ENCODE peak calls at places on chromosomes 16 and 17, in six cellular contexts. X, P, W, D, Z and K are unnamed samples.

GRCh38 chr16:69644790-69645189 is 79.0 kb downstream of the NFAT5 start:
- DNase-seq in X (no peak), P (no peak), W (no peak), D (no peak), Z (no peak), K (no peak)

GRCh38 chr16:23858496-23859062 is 22.8 kb downstream of the PRKCB start:
- DNase-seq in X (no peak), P (no peak), W (no peak), D (no peak), Z (no peak), K (no peak)

GRCh38 chr16:263182-263774 is 12.5 kb downstream of the RGS11 start:
- DNase-seq in X (no peak), P (no peak), W (no peak), D (no peak), Z (no peak), K (no peak)

GRCh38 chr16:11977206-11978041 is 890 bp downstream of the SNX29 start:
- DNase-seq in X (no peak), P (peak), W (peak), D (no peak), Z (no peak), K (peak)

GRCh38 chr16:27243725-27244362 is 24.7 kb downstream of the NSMCE1 start:
- DNase-seq in X (no peak), P (no peak), W (no peak), D (no peak), Z (no peak), K (no peak)

GRCh38 chr16:85170066-85171003 is 58.1 kb upstream of the CIBAR2 start:
- DNase-seq in X (no peak), P (no peak), W (no peak), D (peak), Z (no peak), K (no peak)

GRCh38 chr17:43931062-43931571 is 11.2 kb downstream of the PPY start:
- DNase-seq in X (no peak), P (peak), W (no peak), D (no peak), Z (no peak), K (no peak)

GRCh38 chr17:40313660-40314556 is 4.9 kb downstream of the RARA start:
- DNase-seq in X (no peak), P (peak), W (no peak), D (no peak), Z (no peak), K (no peak)

GRCh38 chr16:74984194-74984669 is 691 bp downstream of the WDR59 start:
- DNase-seq in X (no peak), P (peak), W (no peak), D (peak), Z (no peak), K (no peak)

GRCh38 chr17:29084476-29085148 is 41.7 kb downstream of the PIPOX start:
- DNase-seq in X (peak), P (no peak), W (peak), D (no peak), Z (no peak), K (no peak)

GRCh38 chr16:15811416-15811777 is 45.4 kb downstream of the MYH11 start:
- DNase-seq in X (no peak), P (no peak), W (no peak), D (no peak), Z (no peak), K (no peak)

GRCh38 chr17:18148586-18148985 is 35.0 kb upstream of the ALKBH5 start:
- DNase-seq in X (no peak), P (no peak), W (no peak), D (no peak), Z (no peak), K (no peak)

GRCh38 chr16:87457724-87458423 is 35.0 kb downstream of the ZCCHC14 start:
- DNase-seq in X (no peak), P (peak), W (peak), D (no peak), Z (no peak), K (peak)

GRCh38 chr17:14301761-14302401 is 1.0 kb downstream of the HS3ST3B1 start:
- DNase-seq in X (no peak), P (peak), W (no peak), D (peak), Z (no peak), K (peak)

GRCh38 chr17:83056583-83057396 is 22.6 kb upstream of the METRNL start:
- DNase-seq in X (no peak), P (no peak), W (no peak), D (no peak), Z (no peak), K (no peak)

GRCh38 chr17:36008998-36009665 is 7.8 kb upstream of the CCL15 start:
- DNase-seq in X (no peak), P (peak), W (peak), D (no peak), Z (no peak), K (no peak)

GRCh38 chr16:70444249-70445063 is 5.6 kb upstream of the ST3GAL2 start:
- DNase-seq in X (no peak), P (no peak), W (no peak), D (no peak), Z (no peak), K (no peak)

GRCh38 chr16:29744541-29745101 is 1.2 kb downstream of the C16orf54 start:
- DNase-seq in X (no peak), P (no peak), W (no peak), D (peak), Z (no peak), K (no peak)

GRCh38 chr17:76500074-76500744 is 1.0 kb downstream of the RHBDF2 start:
- DNase-seq in X (no peak), P (no peak), W (no peak), D (no peak), Z (no peak), K (no peak)

GRCh38 chr17:77961741-77962140 is 3.2 kb downstream of the TNRC6C start:
- DNase-seq in X (no peak), P (no peak), W (no peak), D (no peak), Z (no peak), K (no peak)

GRCh38 chr16:73846292-73846849 is 450.2 kb upstream of the PSMD7 start:
- DNase-seq in X (no peak), P (no peak), W (no peak), D (no peak), Z (no peak), K (no peak)

GRCh38 chr16:68417711-68418301 is 30.5 kb downstream of the SMPD3 start:
- DNase-seq in X (peak), P (no peak), W (no peak), D (peak), Z (peak), K (no peak)

GRCh38 chr17:57499648-57500049 is 243.3 kb downstream of the MSI2 start:
- DNase-seq in X (no peak), P (peak), W (no peak), D (no peak), Z (no peak), K (no peak)

GRCh38 chr17:40399185-40399584 is 18.5 kb downstream of the TOP2A start:
- DNase-seq in X (peak), P (peak), W (peak), D (no peak), Z (no peak), K (peak)

GRCh38 chr16:67846063-67846319 is 742 bp upstream of the NUTF2 start:
- DNase-seq in X (no peak), P (no peak), W (no peak), D (no peak), Z (no peak), K (no peak)